ENCODE peak calls at places on chromosomes 6 and 20, in six cellular contexts. I is iris pigment epithelial cell, V is naive B cell, A is Daoy, D is NB4, P is suprapubic skin. U is an unnamed sample.

GRCh38 chr6:113674075-113674474 is 183.1 kb upstream of the MARCKS start:
- DNase-seq in V (no peak), D (no peak), I (no peak), A (no peak), P (no peak), U (no peak)

GRCh38 chr20:50356522-50356880 is 153.7 kb upstream of the PTPN1 start:
- DNase-seq in D (no peak), A (no peak), I (no peak), P (no peak), V (no peak), U (no peak)

GRCh38 chr6:6314601-6315000 is 5.9 kb downstream of the F13A1 start:
- DNase-seq in D (peak; percentile 54), A (no peak), V (no peak), I (no peak), P (no peak), U (no peak)

GRCh38 chr6:3752538-3753227 is 1.2 kb upstream of the PXDC1 start:
- DNase-seq in D (no peak), I (no peak), A (no peak), V (no peak), P (peak; percentile 12), U (no peak)

GRCh38 chr6:20404641-20405032 is 3.0 kb downstream of the E2F3 start:
- DNase-seq in D (peak; percentile 87), A (peak; percentile 78), V (peak; percentile 70), I (peak; percentile 84), P (no peak), U (peak; percentile 55)

GRCh38 chr20:16574656-16575355 is 1.6 kb upstream of the KIF16B start:
- DNase-seq in P (peak; percentile 93), I (peak; percentile 82), D (peak; percentile 85), A (peak; percentile 84), V (peak; percentile 68), U (peak; percentile 86)

GRCh38 chr6:82976179-82976578 is 89.5 kb downstream of the UBE3D start:
- DNase-seq in P (no peak), I (no peak), V (no peak), D (no peak), A (no peak), U (no peak)

GRCh38 chr6:169384291-169384690 is 130.6 kb upstream of the THBS2 start:
- DNase-seq in V (no peak), P (no peak), D (no peak), A (no peak), I (no peak), U (no peak)

GRCh38 chr6:30626484-30627366 is at the start of gene ATAT1:
- DNase-seq in D (peak; percentile 86), P (peak; percentile 95), V (peak; percentile 87), A (peak; percentile 93), I (peak; percentile 76), U (no peak)

GRCh38 chr20:64130876-64131275 is 23.5 kb upstream of the NPBWR2 start:
- DNase-seq in D (no peak), V (no peak), A (no peak), I (no peak), P (peak; percentile 47), U (no peak)

GRCh38 chr20:60331688-60332300 is 373.6 kb downstream of the CDH26 start:
- DNase-seq in V (no peak), D (no peak), I (no peak), A (no peak), P (no peak), U (no peak)

GRCh38 chr20:58703765-58704331 is 11.2 kb downstream of the NPEPL1 start:
- DNase-seq in D (no peak), I (no peak), V (no peak), P (peak; percentile 40), A (no peak), U (no peak)

GRCh38 chr6:28945360-28945759 is 21.6 kb upstream of the TRIM27 start:
- DNase-seq in I (no peak), A (no peak), V (no peak), P (no peak), D (peak; percentile 47), U (no peak)

GRCh38 chr6:46684771-46685170 is 2.9 kb upstream of the TDRD6 start:
- DNase-seq in A (peak; percentile 41), I (peak; percentile 72), D (no peak), V (no peak), P (no peak), U (no peak)

GRCh38 chr20:32678948-32679347 is 5.2 kb upstream of the C20orf203 start:
- DNase-seq in P (no peak), D (no peak), I (no peak), A (peak; percentile 57), V (no peak), U (no peak)

GRCh38 chr6:29834564-29835436 is 7.2 kb downstream of the HLA-G start:
- DNase-seq in A (peak; percentile 42), I (no peak), V (peak; percentile 38), P (no peak), D (peak; percentile 32), U (no peak)

GRCh38 chr6:27503436-27504030 is 30.6 kb upstream of the ZNF184 start:
- DNase-seq in P (no peak), I (peak; percentile 68), V (peak; percentile 74), D (peak; percentile 76), A (peak; percentile 79), U (peak; percentile 88)

GRCh38 chr20:17806739-17807441 is 107.1 kb downstream of the BANF2 start:
- DNase-seq in A (peak; percentile 51), P (peak; percentile 86), D (no peak), I (peak; percentile 78), V (no peak), U (no peak)

GRCh38 chr6:16817594-16817993 is 56.3 kb upstream of the ATXN1 start:
- DNase-seq in I (no peak), V (no peak), D (no peak), P (no peak), A (no peak), U (no peak)

GRCh38 chr20:7728373-7728772 is 211.9 kb downstream of the HAO1 start:
- DNase-seq in V (no peak), A (no peak), I (peak; percentile 4), P (no peak), D (peak; percentile 9), U (no peak)

GRCh38 chr20:6780414-6780813 is 12.9 kb downstream of the BMP2 start:
- DNase-seq in A (no peak), I (peak; percentile 29), D (no peak), V (no peak), P (no peak), U (no peak)

GRCh38 chr6:130138909-130139242 is 83.9 kb downstream of the SAMD3 start:
- DNase-seq in V (no peak), A (no peak), D (no peak), I (no peak), P (no peak), U (no peak)

GRCh38 chr6:87059943-87060342 is 35.0 kb downstream of the CGA start:
- DNase-seq in P (no peak), A (no peak), V (no peak), D (no peak), I (no peak), U (no peak)

GRCh38 chr20:64079273-64080012 is at the start of gene RGS19:
- DNase-seq in V (peak; percentile 95), A (peak; percentile 83), D (peak; percentile 98), P (no peak), I (peak; percentile 50), U (no peak)

GRCh38 chr6:35810831-35811698 is 5.9 kb downstream of the LHFPL5 start:
- DNase-seq in P (no peak), V (no peak), I (peak; percentile 93), A (peak; percentile 62), D (no peak), U (peak; percentile 72)

GRCh38 chr6:101257163-101257562 is 136.3 kb upstream of the GRIK2 start:
- DNase-seq in D (no peak), I (no peak), A (no peak), P (no peak), V (no peak), U (no peak)

GRCh38 chr6:112620832-112621569 is 273.9 kb downstream of the RFPL4B start:
- DNase-seq in P (no peak), I (peak; percentile 85), A (peak; percentile 9), D (no peak), V (no peak), U (no peak)

GRCh38 chr6:128098000-128098581 is 197.2 kb upstream of the THEMIS start:
- DNase-seq in V (no peak), P (no peak), D (no peak), A (peak; percentile 6), I (peak; percentile 10), U (no peak)

GRCh38 chr20:39669659-39670058 is 707.5 kb downstream of the DHX35 start:
- DNase-seq in A (no peak), P (no peak), V (no peak), I (no peak), D (no peak), U (no peak)

GRCh38 chr20:62775206-62775605 is 21.1 kb upstream of the MRGBP start:
- DNase-seq in V (no peak), I (no peak), P (no peak), A (no peak), D (no peak), U (no peak)

GRCh38 chr6:111602481-111603404 is 2.9 kb downstream of the TRAF3IP2 start:
- DNase-seq in P (peak; percentile 38), V (no peak), I (peak; percentile 46), D (no peak), A (peak; percentile 64), U (no peak)

GRCh38 chr20:23566199-23566932 is 1.9 kb downstream of the CST9L start:
- DNase-seq in D (no peak), P (no peak), I (no peak), V (no peak), A (no peak), U (no peak)

GRCh38 chr20:39049148-39049547 is 87.0 kb downstream of the DHX35 start:
- DNase-seq in I (no peak), A (no peak), P (no peak), V (no peak), D (no peak), U (no peak)

GRCh38 chr6:18388942-18389341 is 1.8 kb downstream of the RNF144B start:
- DNase-seq in I (peak; percentile 92), D (no peak), P (no peak), A (peak; percentile 64), V (no peak), U (peak; percentile 64)

GRCh38 chr6:3759656-3760245 is 8.2 kb upstream of the PXDC1 start:
- DNase-seq in V (no peak), P (peak; percentile 16), D (no peak), A (no peak), I (peak; percentile 98), U (no peak)

GRCh38 chr20:50302463-50303041 is 111.9 kb downstream of the CEBPB start:
- DNase-seq in P (no peak), V (no peak), I (no peak), D (peak; percentile 32), A (no peak), U (no peak)

GRCh38 chr6:132130530-132131298 is 179.5 kb upstream of the CCN2 start:
- DNase-seq in P (no peak), A (peak; percentile 81), D (peak; percentile 44), I (peak; percentile 62), V (no peak), U (no peak)

GRCh38 chr6:140636698-140637402 is 1262.4 kb upstream of the CITED2 start:
- DNase-seq in P (no peak), I (peak; percentile 1), D (no peak), A (no peak), V (no peak), U (no peak)